ENCODE peak calls at places on chromosomes 16 and 17, in five cellular contexts. One of them, this sample, is unnamed.

GRCh38 chr17:77429985-77430752 is 289.4 kb downstream of the SEC14L1 start:
- DNase-seq in SK-N-SH: peak
- DNase-seq in HepG2: peak
- DNase-seq in GM12878: no peak
- DNase-seq in K562: peak
- DNase-seq in this sample: peak

GRCh38 chr17:2085648-2085949 is 30.7 kb downstream of the HIC1 start:
- DNase-seq in SK-N-SH: no peak
- DNase-seq in K562: no peak
- DNase-seq in HepG2: no peak
- DNase-seq in GM12878: no peak
- DNase-seq in this sample: no peak

GRCh38 chr17:74012465-74012864 is 191.0 kb upstream of the RPL38 start:
- DNase-seq in GM12878: no peak
- DNase-seq in SK-N-SH: no peak
- DNase-seq in HepG2: peak
- DNase-seq in K562: no peak
- DNase-seq in this sample: no peak

GRCh38 chr16:15954814-15955151 is 5.4 kb downstream of the ABCC1 start:
- DNase-seq in K562: no peak
- DNase-seq in SK-N-SH: no peak
- DNase-seq in HepG2: no peak
- DNase-seq in GM12878: no peak
- DNase-seq in this sample: no peak

GRCh38 chr17:67456889-67457288 is 79.8 kb downstream of the PITPNC1 start:
- DNase-seq in GM12878: no peak
- DNase-seq in HepG2: no peak
- DNase-seq in K562: no peak
- DNase-seq in SK-N-SH: no peak
- DNase-seq in this sample: no peak

GRCh38 chr17:27879987-27880608 is 13.1 kb downstream of the LYRM9 start:
- DNase-seq in GM12878: peak
- DNase-seq in K562: peak
- DNase-seq in HepG2: peak
- DNase-seq in SK-N-SH: peak
- DNase-seq in this sample: peak

GRCh38 chr16:10552998-10553491 is 27.4 kb downstream of the EMP2 start:
- DNase-seq in K562: peak
- DNase-seq in GM12878: peak
- DNase-seq in HepG2: no peak
- DNase-seq in SK-N-SH: peak
- DNase-seq in this sample: no peak

GRCh38 chr17:13272296-13272695 is 254.5 kb upstream of the ELAC2 start:
- DNase-seq in HepG2: no peak
- DNase-seq in SK-N-SH: no peak
- DNase-seq in K562: no peak
- DNase-seq in GM12878: no peak
- DNase-seq in this sample: no peak

GRCh38 chr17:43456661-43457361 is 27.0 kb upstream of the DHX8 start:
- DNase-seq in K562: no peak
- DNase-seq in GM12878: no peak
- DNase-seq in SK-N-SH: no peak
- DNase-seq in HepG2: peak
- DNase-seq in this sample: no peak

GRCh38 chr17:12415031-12415430 is 250.7 kb upstream of the MYOCD start:
- DNase-seq in GM12878: no peak
- DNase-seq in HepG2: no peak
- DNase-seq in SK-N-SH: no peak
- DNase-seq in K562: no peak
- DNase-seq in this sample: no peak

GRCh38 chr17:68593331-68593710 is 7.8 kb downstream of the FAM20A start:
- DNase-seq in SK-N-SH: peak
- DNase-seq in HepG2: no peak
- DNase-seq in K562: no peak
- DNase-seq in GM12878: no peak
- DNase-seq in this sample: no peak

GRCh38 chr17:71963341-71963740 is 157.5 kb upstream of the SOX9 start:
- DNase-seq in SK-N-SH: peak
- DNase-seq in K562: no peak
- DNase-seq in GM12878: no peak
- DNase-seq in HepG2: no peak
- DNase-seq in this sample: no peak

DNA sequence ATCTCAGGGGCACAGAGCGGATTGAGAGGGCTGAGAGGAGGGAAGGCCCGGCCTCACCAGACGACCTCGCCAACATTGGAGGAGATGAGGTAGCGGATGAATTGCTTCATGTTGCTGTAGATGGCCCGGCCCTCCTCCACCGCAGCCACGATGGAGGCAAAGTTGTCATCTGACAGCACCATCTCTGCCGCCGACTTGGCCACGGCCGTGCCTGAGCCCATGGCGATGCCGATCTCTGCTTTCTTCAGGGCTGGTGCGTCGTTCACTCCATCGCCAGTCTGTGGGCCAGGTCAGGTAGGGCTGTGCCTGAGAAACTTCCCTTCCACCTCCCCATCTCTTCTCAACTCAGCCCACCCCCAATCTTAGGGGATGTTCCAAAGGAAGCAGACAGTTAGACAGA is 21.1 kb upstream of the P2RX1 start:
- DNase-seq in K562: no peak
- DNase-seq in SK-N-SH: no peak
- DNase-seq in HepG2: no peak
- DNase-seq in GM12878: no peak
- DNase-seq in this sample: no peak
- TF ChIP-seq FOXM1 in K562: no peak
- TF ChIP-seq FOXM1 in SK-N-SH: no peak
- TF ChIP-seq FOXM1 in HepG2: no peak
- TF ChIP-seq FOXM1 in GM12878: no peak
- TF ChIP-seq FOXM1 in this sample: no peak

GRCh38 chr17:19304209-19304608 is 58.3 kb downstream of the B9D1 start:
- DNase-seq in K562: peak
- DNase-seq in GM12878: no peak
- DNase-seq in SK-N-SH: no peak
- DNase-seq in HepG2: peak
- DNase-seq in this sample: no peak
- TF ChIP-seq FOXM1 in K562: no peak
- TF ChIP-seq FOXM1 in GM12878: no peak
- TF ChIP-seq FOXM1 in SK-N-SH: no peak
- TF ChIP-seq FOXM1 in HepG2: no peak
- TF ChIP-seq FOXM1 in this sample: no peak

GRCh38 chr16:82651921-82652601 is 25.3 kb downstream of the CDH13 start:
- DNase-seq in GM12878: peak
- DNase-seq in SK-N-SH: no peak
- DNase-seq in K562: no peak
- DNase-seq in HepG2: no peak
- DNase-seq in this sample: no peak
- TF ChIP-seq FOXM1 in GM12878: peak
- TF ChIP-seq FOXM1 in SK-N-SH: no peak
- TF ChIP-seq FOXM1 in K562: no peak
- TF ChIP-seq FOXM1 in HepG2: no peak
- TF ChIP-seq FOXM1 in this sample: no peak

DNA sequence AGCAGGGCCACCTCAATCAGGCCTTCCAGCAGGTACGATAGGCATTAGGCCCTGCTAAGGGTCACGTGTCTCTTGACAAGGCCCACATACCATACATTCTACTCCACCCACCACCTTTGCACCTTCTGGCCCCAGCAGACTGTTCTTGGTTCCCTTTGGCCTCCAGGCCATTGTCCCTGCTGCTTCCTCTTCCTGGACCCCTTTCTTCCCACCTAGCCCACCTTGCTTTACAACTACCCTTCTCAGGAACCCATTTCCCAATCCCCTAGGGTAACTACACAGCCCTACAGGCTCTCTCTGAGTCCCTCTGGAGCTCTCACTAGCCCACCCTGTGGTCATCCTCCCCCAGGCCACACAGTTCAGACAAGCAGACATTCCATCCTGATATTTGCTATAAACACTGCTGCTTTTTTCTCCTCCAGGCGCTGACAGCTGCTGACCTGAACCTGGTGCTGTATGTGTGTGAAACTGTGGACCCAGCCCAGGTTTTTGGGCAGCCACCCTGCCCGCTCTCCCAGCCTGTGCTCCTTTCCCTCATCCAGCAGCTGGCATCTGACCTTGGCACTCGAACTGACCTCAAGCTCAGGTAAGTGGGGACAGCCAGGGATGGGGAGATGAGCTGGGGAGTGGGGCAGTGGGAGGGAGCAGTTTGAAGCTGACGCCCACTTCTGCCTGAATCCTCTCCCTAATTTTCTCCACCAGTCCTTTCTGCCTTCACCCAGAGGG is 1.4 kb upstream of the NRN1L start:
- DNase-seq in SK-N-SH: no peak
- DNase-seq in GM12878: no peak
- DNase-seq in K562: no peak
- DNase-seq in HepG2: peak
- DNase-seq in this sample: no peak
- TF ChIP-seq FOXM1 in SK-N-SH: no peak
- TF ChIP-seq FOXM1 in GM12878: no peak
- TF ChIP-seq FOXM1 in K562: no peak
- TF ChIP-seq FOXM1 in HepG2: no peak
- TF ChIP-seq FOXM1 in this sample: no peak

DNA sequence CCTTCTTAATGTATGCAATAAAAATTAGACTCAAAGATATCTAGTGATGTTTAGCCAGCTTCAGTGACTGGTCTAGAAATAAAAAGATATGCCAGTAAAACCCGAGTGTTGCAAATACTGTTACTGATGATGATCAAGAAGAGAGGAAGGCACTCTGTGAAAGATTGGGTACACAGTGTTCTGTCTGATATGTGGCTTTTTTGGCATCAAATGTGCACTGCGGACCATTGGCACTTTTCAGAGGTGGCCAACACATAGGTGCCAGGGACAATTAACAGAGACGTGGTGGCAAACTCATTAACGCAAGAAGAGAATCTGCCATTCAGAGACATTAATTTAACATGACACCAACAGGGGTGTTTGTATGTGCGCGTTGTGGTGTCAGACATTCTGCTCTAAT is 549.4 kb upstream of the HSBP1 start:
- DNase-seq in HepG2: no peak
- DNase-seq in GM12878: no peak
- DNase-seq in SK-N-SH: no peak
- DNase-seq in K562: no peak
- DNase-seq in this sample: no peak
- TF ChIP-seq FOXM1 in HepG2: no peak
- TF ChIP-seq FOXM1 in GM12878: no peak
- TF ChIP-seq FOXM1 in SK-N-SH: no peak
- TF ChIP-seq FOXM1 in K562: no peak
- TF ChIP-seq FOXM1 in this sample: no peak

GRCh38 chr16:46620265-46621005 is 744 bp downstream of the SHCBP1 start:
- DNase-seq in GM12878: no peak
- DNase-seq in SK-N-SH: no peak
- DNase-seq in HepG2: no peak
- DNase-seq in K562: peak
- DNase-seq in this sample: no peak
- TF ChIP-seq FOXM1 in GM12878: no peak
- TF ChIP-seq FOXM1 in SK-N-SH: no peak
- TF ChIP-seq FOXM1 in HepG2: no peak
- TF ChIP-seq FOXM1 in K562: no peak
- TF ChIP-seq FOXM1 in this sample: no peak

GRCh38 chr16:28596840-28597691 is at the start of gene SULT1A2:
- DNase-seq in GM12878: no peak
- DNase-seq in HepG2: peak
- DNase-seq in SK-N-SH: no peak
- DNase-seq in K562: peak
- DNase-seq in this sample: no peak
- TF ChIP-seq FOXM1 in GM12878: no peak
- TF ChIP-seq FOXM1 in HepG2: no peak
- TF ChIP-seq FOXM1 in SK-N-SH: no peak
- TF ChIP-seq FOXM1 in K562: no peak
- TF ChIP-seq FOXM1 in this sample: no peak

GRCh38 chr16:71230122-71230845 is at the start of gene HYDIN:
- DNase-seq in HepG2: peak
- DNase-seq in SK-N-SH: peak
- DNase-seq in K562: peak
- DNase-seq in GM12878: no peak
- DNase-seq in this sample: peak
- TF ChIP-seq FOXM1 in HepG2: no peak
- TF ChIP-seq FOXM1 in SK-N-SH: no peak
- TF ChIP-seq FOXM1 in K562: no peak
- TF ChIP-seq FOXM1 in GM12878: no peak
- TF ChIP-seq FOXM1 in this sample: no peak

DNA sequence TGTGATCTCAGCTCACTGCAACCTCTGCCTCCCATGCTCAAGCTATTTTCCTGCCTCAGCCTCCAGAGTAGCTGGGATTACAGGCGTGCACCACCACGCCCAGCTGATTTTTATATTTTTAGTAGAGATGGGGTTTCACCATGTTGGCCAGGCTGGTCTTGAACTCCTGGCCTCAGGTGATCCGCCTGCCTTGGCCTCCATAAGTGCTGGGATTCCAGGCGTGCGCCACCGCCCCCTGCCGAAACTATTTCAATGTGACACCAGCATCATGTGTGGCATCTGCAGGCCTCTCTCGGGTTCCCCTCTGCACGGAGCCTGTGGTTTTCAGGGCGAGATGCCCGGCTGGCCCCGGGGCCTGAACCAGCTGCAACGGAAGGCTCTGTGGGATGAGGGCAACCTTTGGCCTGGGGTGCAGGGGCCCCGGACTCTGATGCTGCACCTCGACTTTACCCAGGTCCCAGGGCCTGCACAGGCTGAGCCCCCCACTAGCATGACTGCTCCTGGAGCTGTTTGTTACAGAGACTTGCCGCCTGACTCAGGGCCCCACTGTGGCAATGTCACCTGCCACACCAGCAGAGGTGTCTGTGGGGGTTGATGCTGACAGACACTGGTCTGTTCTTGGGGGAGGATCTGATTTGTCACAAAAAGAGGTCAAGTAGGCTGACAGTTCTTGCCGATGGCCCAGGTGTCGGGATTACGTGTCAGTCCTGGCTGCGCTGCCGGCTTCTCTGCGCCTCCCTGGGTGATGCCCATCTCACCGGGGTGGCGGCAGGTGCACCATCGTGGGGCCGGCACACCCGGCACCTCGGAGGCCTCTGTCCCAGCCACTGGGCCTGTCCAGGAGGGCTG is 8.6 kb upstream of the TEX19 start:
- DNase-seq in SK-N-SH: no peak
- DNase-seq in HepG2: no peak
- DNase-seq in GM12878: no peak
- DNase-seq in K562: peak
- DNase-seq in this sample: no peak
- TF ChIP-seq FOXM1 in SK-N-SH: no peak
- TF ChIP-seq FOXM1 in HepG2: no peak
- TF ChIP-seq FOXM1 in GM12878: no peak
- TF ChIP-seq FOXM1 in K562: no peak
- TF ChIP-seq FOXM1 in this sample: no peak

GRCh38 chr17:37273419-37274051 is 102.2 kb upstream of the C17orf78 start:
- DNase-seq in SK-N-SH: peak
- DNase-seq in K562: peak
- DNase-seq in GM12878: no peak
- DNase-seq in HepG2: no peak
- DNase-seq in this sample: no peak
- TF ChIP-seq FOXM1 in SK-N-SH: no peak
- TF ChIP-seq FOXM1 in K562: no peak
- TF ChIP-seq FOXM1 in GM12878: no peak
- TF ChIP-seq FOXM1 in HepG2: no peak
- TF ChIP-seq FOXM1 in this sample: no peak